ENCODE peak calls at places on chromosomes 11 and 22, in five cellular contexts. C is stimulated activated naive CD8-positive, alpha-beta T cell treated with anti-CD3 and anti-CD28 coated beads, Interleukin-15, amount 100 ng/mL, for 72 hours; U is IMR-90; A is cardiac fibroblast; V is posterior vena cava. F is an unnamed sample.

GRCh38 chr11:126090452-126090851 is 27.8 kb upstream of the CDON start:
- DNase-seq in U (no peak), A (no peak), V (no peak), C (no peak), F (no peak)

GRCh38 chr11:3057069-3057963 is at the start of gene CARS1:
- DNase-seq in U (peak; percentile 93), C (peak; percentile 90), A (peak; percentile 94), V (peak; percentile 99), F (peak; percentile 96)

GRCh38 chr22:38412435-38413084 is 42.4 kb downstream of the KCNJ4 start:
- DNase-seq in C (peak; percentile 62), U (no peak), A (no peak), V (peak; percentile 63), F (no peak)

GRCh38 chr11:134542401-134543143 is 130.5 kb upstream of the B3GAT1 start:
- DNase-seq in A (no peak), V (peak; percentile 51), C (no peak), U (no peak), F (no peak)

GRCh38 chr22:43337385-43337784 is 5.8 kb downstream of the SCUBE1 start:
- DNase-seq in U (no peak), C (no peak), A (no peak), V (no peak), F (no peak)

GRCh38 chr11:76589945-76590630 is 80.5 kb downstream of the LRRC32 start:
- DNase-seq in V (no peak), C (no peak), U (no peak), A (no peak), F (no peak)

GRCh38 chr11:80155412-80156017 is 714.7 kb upstream of the TENM4 start:
- DNase-seq in A (peak; percentile 29), U (peak; percentile 37), V (no peak), C (no peak), F (peak; percentile 11)

GRCh38 chr11:1830119-1830499 is 4.7 kb upstream of the SYT8 start:
- DNase-seq in V (no peak), C (no peak), A (no peak), U (no peak), F (no peak)

GRCh38 chr11:18330921-18331320 is 8.6 kb downstream of the GTF2H1 start:
- DNase-seq in C (no peak), V (no peak), U (no peak), A (no peak), F (no peak)

GRCh38 chr11:72190581-72191205 is 1.2 kb upstream of the FOLR1 start:
- DNase-seq in V (no peak), U (no peak), C (no peak), A (no peak), F (no peak)

GRCh38 chr11:121460941-121461514 is 8.3 kb upstream of the SORL1-AS1 start:
- DNase-seq in U (no peak), A (no peak), C (no peak), V (no peak), F (no peak)

GRCh38 chr22:39432361-39432811 is 24.4 kb upstream of the MGAT3 start:
- DNase-seq in A (no peak), V (peak; percentile 56), U (no peak), C (no peak), F (no peak)

GRCh38 chr11:61027141-61027840 is 55.8 kb downstream of the CD6 start:
- DNase-seq in A (no peak), C (no peak), V (peak; percentile 58), U (no peak), F (no peak)

GRCh38 chr11:34168642-34169051 is 63.2 kb downstream of the NAT10 start:
- DNase-seq in U (peak; percentile 20), A (no peak), C (no peak), V (no peak), F (peak; percentile 78)

F was measured in fibroblast of villous mesenchyme.